ENCODE peak calls at places on chromosomes 7 and 10, in ten cellular contexts. N is GM23338, A is H9, H is GM12878, K is IMR-90, C is fibroblast of lung, I is K562, Q is hepatocyte, U is keratinocyte, Y is neuronal stem cell. W is an unnamed sample.

GRCh38 chr10:46992794-46993552 is 81.7 kb downstream of the PTPN20 start:
- DNase-seq in N (peak; percentile 68), A (peak; percentile 50), H (no peak), K (peak; percentile 50), C (peak; percentile 34), I (peak; percentile 43), Q (peak; percentile 18), U (no peak), Y (no peak), W (peak; percentile 19)

GRCh38 chr7:102891693-102892261 is 21.0 kb upstream of the LRRC17 start:
- DNase-seq in N (no peak), A (no peak), H (no peak), K (peak; percentile 89), C (peak; percentile 95), I (no peak), Q (peak; percentile 38), U (no peak), Y (no peak), W (no peak)

GRCh38 chr10:6581750-6582697 is 1.9 kb upstream of the PRKCQ start:
- DNase-seq in N (peak; percentile 69), A (peak; percentile 70), H (no peak), K (no peak), C (no peak), I (peak; percentile 47), Q (no peak), U (no peak), Y (no peak), W (no peak)

GRCh38 chr10:60870803-60871202 is 73.2 kb downstream of the RHOBTB1 start:
- DNase-seq in N (no peak), A (no peak), H (no peak), K (no peak), C (no peak), I (no peak), Q (no peak), U (no peak), Y (no peak), W (no peak)

GRCh38 chr10:58217612-58218011 is 50.1 kb downstream of the IPMK start:
- DNase-seq in N (no peak), A (no peak), H (no peak), K (peak; percentile 44), C (peak; percentile 73), I (no peak), Q (no peak), U (no peak), Y (no peak), W (no peak)

GRCh38 chr7:87599336-87599735 is 1.3 kb downstream of the ABCB1 start:
- DNase-seq in N (no peak), A (no peak), H (peak; percentile 60), K (no peak), C (peak; percentile 21), I (no peak), Q (peak; percentile 7), U (no peak), Y (no peak), W (peak; percentile 38)

GRCh38 chr7:81159402-81159801 is 240.6 kb upstream of the SEMA3C start:
- DNase-seq in N (no peak), A (no peak), H (no peak), K (peak; percentile 68), C (peak; percentile 87), I (peak; percentile 33), Q (no peak), U (no peak), Y (no peak), W (no peak)

GRCh38 chr7:123122951-123123350 is 76.8 kb downstream of the SLC13A1 start:
- DNase-seq in N (no peak), A (no peak), H (no peak), K (no peak), C (no peak), I (no peak), Q (no peak), U (no peak), Y (no peak), W (no peak)

GRCh38 chr10:46020871-46021553 is 9.4 kb downstream of the NCOA4 start:
- DNase-seq in N (no peak), A (no peak), H (no peak), K (peak; percentile 89), C (peak; percentile 79), I (no peak), Q (no peak), U (no peak), Y (no peak), W (no peak)

GRCh38 chr7:77626515-77627306 is 69.5 kb upstream of the RSBN1L start:
- DNase-seq in N (no peak), A (no peak), H (no peak), K (no peak), C (no peak), I (no peak), Q (no peak), U (no peak), Y (no peak), W (no peak)

GRCh38 chr10:3482200-3482993 is 302.6 kb downstream of the KLF6 start:
- DNase-seq in N (peak; percentile 50), A (no peak), H (peak; percentile 51), K (peak; percentile 95), C (peak; percentile 96), I (peak; percentile 44), Q (peak; percentile 92), U (peak; percentile 79), Y (peak; percentile 64), W (peak; percentile 45)

GRCh38 chr7:22137026-22137425 is 191.3 kb upstream of the CDCA7L start:
- DNase-seq in N (no peak), A (no peak), H (no peak), K (peak; percentile 22), C (peak; percentile 88), I (no peak), Q (no peak), U (no peak), Y (no peak), W (no peak)

GRCh38 chr7:888081-889024 is 12.0 kb downstream of the GET4 start:
- DNase-seq in N (no peak), A (no peak), H (no peak), K (no peak), C (no peak), I (no peak), Q (no peak), U (no peak), Y (no peak), W (no peak)

GRCh38 chr7:130063036-130063435 is 7.3 kb upstream of the KLHDC10 start:
- DNase-seq in N (peak; percentile 92), A (peak; percentile 76), H (no peak), K (peak; percentile 31), C (no peak), I (peak; percentile 77), Q (peak; percentile 53), U (no peak), Y (peak; percentile 55), W (peak; percentile 75)

GRCh38 chr7:100679129-100679926 is 5.8 kb downstream of the GNB2 start:
- DNase-seq in N (no peak), A (no peak), H (no peak), K (no peak), C (no peak), I (no peak), Q (peak; percentile 26), U (no peak), Y (no peak), W (no peak)

GRCh38 chr10:42635098-42635497 is 3.3 kb downstream of the ZNF33B start:
- DNase-seq in N (no peak), A (no peak), H (no peak), K (no peak), C (no peak), I (no peak), Q (no peak), U (no peak), Y (no peak), W (no peak)

GRCh38 chr7:24889611-24890010 is 90.4 kb downstream of the OSBPL3 start:
- DNase-seq in N (no peak), A (no peak), H (no peak), K (no peak), C (no peak), I (no peak), Q (no peak), U (no peak), Y (no peak), W (no peak)

DNA sequence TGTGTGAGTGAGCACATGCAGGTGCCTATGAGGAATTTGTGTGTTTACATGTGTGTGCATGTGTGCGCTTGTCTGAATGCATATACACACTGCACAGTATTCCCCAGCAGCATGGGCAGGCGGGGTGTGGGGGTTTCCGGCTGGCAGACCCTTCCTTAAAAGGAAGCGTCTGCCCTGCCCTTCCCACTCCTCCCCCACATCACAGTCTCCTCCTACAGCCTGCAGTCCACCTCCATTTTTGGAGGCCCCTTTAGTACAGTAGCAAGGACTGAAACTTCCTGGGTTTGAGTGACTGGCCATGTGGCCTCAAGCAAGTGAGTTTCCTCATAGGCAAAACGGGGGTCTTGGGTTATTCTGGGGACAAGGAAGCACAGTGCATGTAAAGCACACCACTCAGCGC is 62.1 kb upstream of the COL13A1 start:
- DNase-seq in N (no peak), A (no peak), H (no peak), K (no peak), C (no peak), I (no peak), Q (no peak), U (no peak), Y (no peak), W (no peak)
- H2AFZ ChIP-seq in N (peak overlapping the region; percentile 83), A (no peak overlapping the region), H (no peak overlapping the region), K (peak overlapping the region; percentile 24), C (no peak overlapping the region), I (no peak overlapping the region), Q (no peak overlapping the region), U (no peak overlapping the region), Y (peak overlapping the region; percentile 82), W (no peak overlapping the region)

DNA sequence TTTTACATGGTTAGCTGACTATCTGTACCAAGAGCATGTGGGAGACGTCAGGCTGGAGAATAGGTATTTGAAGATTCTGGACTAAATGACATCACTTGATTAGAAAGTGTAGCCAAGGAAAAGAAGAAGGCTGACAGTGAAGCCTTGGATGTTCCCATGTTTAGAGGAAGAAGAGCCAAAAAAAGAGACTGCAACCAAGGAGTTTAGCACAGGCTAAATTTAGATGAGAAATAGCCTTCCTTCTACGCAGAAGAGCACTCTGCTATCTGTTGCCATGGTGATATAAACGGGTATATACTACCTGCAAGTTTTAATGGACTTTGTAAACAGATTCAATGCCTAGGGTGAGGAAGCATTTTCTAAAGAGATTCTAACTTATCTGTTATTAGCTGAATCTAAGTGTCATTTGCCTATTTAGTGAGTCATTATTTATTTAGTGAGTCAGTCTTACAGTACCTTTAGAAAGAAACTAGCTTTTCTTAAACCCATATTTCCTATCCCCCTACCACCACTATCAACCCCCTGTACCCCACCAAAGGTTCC is 69.8 kb downstream of the CDK6 start:
- DNase-seq in N (no peak), A (no peak), H (no peak), K (peak; percentile 57), C (peak; percentile 68), I (no peak), Q (peak; percentile 56), U (no peak), Y (no peak), W (no peak)
- H3K27ac ChIP-seq in N (no peak overlapping the region), A (no peak overlapping the region), H (peak overlapping the region; percentile 10), K (peak overlapping the region; percentile 82), C (peak overlapping the region; percentile 77), I (no peak overlapping the region), Q (peak overlapping the region; percentile 86), U (peak overlapping the region; percentile 93), Y (no peak overlapping the region), W (no peak overlapping the region)

GRCh38 chr7:70005885-70006284 is 407.6 kb downstream of the AUTS2 start:
- DNase-seq in N (no peak), A (no peak), H (no peak), K (no peak), C (no peak), I (no peak), Q (no peak), U (no peak), Y (no peak), W (no peak)
- H2AFZ ChIP-seq in N (no peak overlapping the region), A (no peak overlapping the region), H (peak overlapping the region; percentile 37), K (no peak overlapping the region), C (no peak overlapping the region), I (no peak overlapping the region), Q (no peak overlapping the region), U (no peak overlapping the region), Y (peak overlapping the region; percentile 8), W (no peak overlapping the region)

GRCh38 chr10:74932648-74933047 is 106.2 kb downstream of the KAT6B start:
- DNase-seq in N (no peak), A (no peak), H (no peak), K (no peak), C (no peak), I (no peak), Q (no peak), U (no peak), Y (no peak), W (no peak)
- H3K27ac ChIP-seq in N (no peak overlapping the region), A (no peak overlapping the region), H (no peak overlapping the region), K (no peak overlapping the region), C (no peak overlapping the region), I (no peak overlapping the region), Q (no peak overlapping the region), U (no peak overlapping the region), Y (no peak overlapping the region), W (no peak overlapping the region)

W was measured in OCI-LY7.